ENCODE peak calls at places on chromosomes 5 and 9, in nine cellular contexts. Y is H1, C is transverse colon, B is A549, D is ovary, E is K562, R is HepG2, Q is stomach, M is GM12878. S is an unnamed sample.

GRCh38 chr5:175831507-175831906 is 39.9 kb upstream of the CPLX2 start:
- DNase-seq in Y (no peak), C (no peak), B (no peak), D (no peak), E (no peak), R (no peak), Q (no peak), M (no peak), S (no peak)

GRCh38 chr9:80285325-80285724 is 713.6 kb downstream of the TLE4 start:
- DNase-seq in Y (no peak), C (no peak), B (no peak), D (no peak), E (no peak), R (no peak), Q (no peak), M (no peak), S (no peak)

GRCh38 chr9:35813434-35814105 is 1.3 kb downstream of the HINT2 start:
- DNase-seq in Y (no peak), C (no peak), B (peak), D (no peak), E (peak), R (peak), Q (no peak), M (no peak), S (no peak)

GRCh38 chr5:90381213-90381929 is 28.2 kb downstream of the CETN3 start:
- DNase-seq in Y (no peak), C (peak), B (no peak), D (no peak), E (no peak), R (no peak), Q (no peak), M (no peak), S (no peak)

GRCh38 chr5:58582411-58583393 is at the start of gene RAB3C:
- DNase-seq in Y (peak), C (peak), B (peak), D (peak), E (no peak), R (peak), Q (peak), M (peak), S (peak)

GRCh38 chr5:159582756-159583523 is 252.7 kb upstream of the IL12B start:
- DNase-seq in Y (no peak), C (no peak), B (peak), D (no peak), E (no peak), R (no peak), Q (no peak), M (no peak), S (no peak)

GRCh38 chr5:61009907-61010306 is 64.9 kb downstream of the NDUFAF2 start:
- DNase-seq in Y (no peak), C (no peak), B (no peak), D (no peak), E (no peak), R (no peak), Q (no peak), M (no peak), S (no peak)

GRCh38 chr9:89843591-89843990 is 238.8 kb downstream of the GADD45G start:
- DNase-seq in Y (no peak), C (no peak), B (no peak), D (no peak), E (no peak), R (no peak), Q (no peak), M (no peak), S (no peak)

GRCh38 chr9:126321742-126322141 is 4.9 kb upstream of the MVB12B start:
- DNase-seq in Y (no peak), C (no peak), B (no peak), D (no peak), E (no peak), R (no peak), Q (no peak), M (no peak), S (no peak)

GRCh38 chr9:87683751-87684626 is 41.9 kb upstream of the CTSL start:
- DNase-seq in Y (no peak), C (no peak), B (no peak), D (no peak), E (no peak), R (no peak), Q (no peak), M (no peak), S (no peak)

GRCh38 chr5:124289641-124290201 is 456.7 kb downstream of the ZNF608 start:
- DNase-seq in Y (peak), C (peak), B (no peak), D (no peak), E (no peak), R (peak), Q (peak), M (no peak), S (no peak)

DNA sequence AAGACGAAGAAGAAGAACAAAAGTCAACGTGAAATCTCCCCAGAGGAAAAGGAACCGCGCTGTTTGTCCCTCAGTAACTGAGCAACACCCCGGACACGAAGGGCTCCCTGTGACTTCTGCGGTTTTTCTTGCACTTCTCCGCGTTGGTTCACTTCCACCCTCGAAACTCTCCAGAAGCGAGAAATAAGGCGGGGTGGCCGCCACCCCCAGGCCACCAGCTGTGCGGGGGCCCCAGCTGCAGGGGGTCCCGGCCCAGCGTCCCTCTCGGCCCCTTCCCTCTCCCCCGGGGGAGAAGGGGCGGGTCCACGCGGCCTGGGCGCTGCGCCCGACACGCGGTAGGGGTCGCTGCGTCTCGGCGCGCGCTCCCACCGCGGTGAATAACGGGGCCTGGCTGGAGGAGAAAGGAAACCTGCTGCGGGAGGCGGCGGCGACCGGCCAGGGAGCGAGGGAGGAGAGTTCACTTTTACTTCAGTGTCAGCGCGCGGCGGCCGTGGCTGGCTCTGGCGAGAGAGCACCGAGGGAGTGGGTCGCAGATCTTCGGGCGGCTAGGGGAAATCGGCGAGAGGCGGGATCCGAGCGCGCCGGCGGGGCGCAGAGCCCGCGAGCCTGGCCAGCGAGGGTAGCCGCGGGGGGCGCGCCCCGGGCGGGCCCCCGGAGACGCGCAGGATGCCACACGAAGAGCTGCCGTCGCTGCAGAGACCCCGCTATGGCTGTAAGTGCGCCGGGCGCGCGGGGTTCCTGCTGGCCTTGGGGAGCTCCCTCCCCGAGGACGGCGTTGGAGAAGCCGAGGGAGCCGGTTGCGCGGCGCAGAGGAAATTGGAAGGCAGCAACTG is at the start of gene IQGAP2:
- DNase-seq in Y (peak), C (peak), B (peak), D (peak), E (peak), R (peak), Q (peak), M (no peak), S (peak)
- TF ChIP-seq POLR2A in Y (no peak), C (peak), B (no peak), D (no peak), E (peak), R (peak), Q (no peak), M (peak), S (no peak)

GRCh38 chr5:157747173-157747758 is 3.8 kb downstream of the LSM11 start:
- DNase-seq in Y (no peak), C (no peak), B (no peak), D (no peak), E (no peak), R (no peak), Q (no peak), M (no peak), S (no peak)

GRCh38 chr5:157747766-157748700 is 4.5 kb downstream of the LSM11 start:
- DNase-seq in Y (no peak), C (no peak), B (no peak), D (no peak), E (no peak), R (no peak), Q (no peak), M (no peak), S (no peak)

GRCh38 chr5:157748740-157749461 is 5.4 kb downstream of the LSM11 start:
- DNase-seq in Y (no peak), C (no peak), B (peak), D (no peak), E (peak), R (no peak), Q (no peak), M (no peak), S (no peak)

GRCh38 chr5:157750320-157750719 is 6.8 kb downstream of the LSM11 start:
- DNase-seq in Y (no peak), C (no peak), B (no peak), D (no peak), E (no peak), R (no peak), Q (no peak), M (no peak), S (no peak)

GRCh38 chr5:157749462-157749799 is 5.9 kb downstream of the LSM11 start:
- DNase-seq in Y (no peak), C (no peak), B (no peak), D (no peak), E (no peak), R (no peak), Q (no peak), M (no peak), S (no peak)
- H3K27ac ChIP-seq in Y (no peak), C (no peak), B (no peak), D (no peak), E (no peak), R (no peak), Q (no peak), M (no peak), S (no peak)

GRCh38 chr5:130333089-130333488 is 428.8 kb downstream of the CHSY3 start:
- DNase-seq in Y (no peak), C (no peak), B (peak), D (no peak), E (no peak), R (no peak), Q (no peak), M (no peak), S (no peak)

GRCh38 chr5:130335116-130335515 is 430.9 kb downstream of the CHSY3 start:
- DNase-seq in Y (no peak), C (no peak), B (no peak), D (no peak), E (no peak), R (no peak), Q (no peak), M (no peak), S (no peak)

GRCh38 chr5:130337179-130337888 is 433.1 kb downstream of the CHSY3 start:
- DNase-seq in Y (no peak), C (no peak), B (peak), D (no peak), E (no peak), R (no peak), Q (no peak), M (no peak), S (no peak)
- TF ChIP-seq EP300 in Y (no peak), C (no peak), B (no peak), D (no peak), E (no peak), R (no peak), Q (no peak), M (no peak), S (no peak)

GRCh38 chr9:122051401-122052346 is 41.4 kb downstream of the TTLL11 start:
- DNase-seq in Y (no peak), C (no peak), B (no peak), D (no peak), E (peak), R (no peak), Q (no peak), M (peak), S (no peak)
- TF ChIP-seq POLR2A in Y (no peak), C (no peak), B (no peak), D (no peak), E (no peak), R (no peak), Q (no peak), M (no peak), S (no peak)

DNA sequence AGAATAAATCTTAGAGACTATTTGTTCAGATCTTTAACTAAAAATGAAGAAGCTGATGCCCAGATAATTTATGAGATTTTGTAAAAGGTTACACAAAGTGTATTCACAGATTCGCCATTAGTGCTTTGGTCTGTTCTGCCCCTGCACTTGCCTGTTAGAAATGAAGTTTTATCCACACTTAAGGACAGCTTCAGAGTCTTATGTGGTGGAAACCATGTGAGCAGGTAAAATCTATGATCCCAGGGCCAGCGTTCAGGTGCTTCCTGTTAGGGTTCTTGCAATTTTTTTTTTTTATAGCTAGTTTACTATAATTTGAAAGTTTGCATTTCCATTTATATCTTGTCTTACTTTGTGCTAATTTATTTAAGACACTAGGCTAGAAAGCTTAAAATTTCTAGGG is 561.6 kb downstream of the PRR16 start:
- DNase-seq in Y (no peak), C (no peak), B (no peak), D (no peak), E (no peak), R (no peak), Q (no peak), M (no peak), S (no peak)
- H3K27ac ChIP-seq in Y (no peak), C (no peak), B (no peak), D (no peak), E (no peak), R (no peak), Q (no peak), M (no peak), S (no peak)

DNA sequence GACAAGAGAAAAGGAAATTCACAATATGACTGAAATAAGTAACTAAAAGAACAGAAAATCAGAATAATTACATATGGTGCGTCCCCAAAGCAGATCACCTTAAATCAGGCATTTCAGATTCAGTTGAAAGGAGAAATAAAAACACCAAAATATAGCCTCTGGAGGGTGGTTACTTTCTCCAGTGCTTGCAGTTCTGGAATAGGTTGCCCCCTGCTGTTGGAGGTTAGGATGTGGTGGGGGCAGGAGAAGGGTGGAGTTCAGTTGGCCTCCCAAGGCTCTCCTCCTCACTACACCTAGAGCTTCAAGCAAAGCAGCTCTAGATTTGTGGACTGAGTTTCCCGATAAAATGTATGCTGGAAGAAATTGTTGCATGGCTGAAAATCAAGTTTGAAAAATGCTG is 338.2 kb upstream of the TLE4 start:
- DNase-seq in Y (no peak), C (no peak), B (peak), D (no peak), E (peak), R (peak), Q (no peak), M (no peak), S (no peak)
- TF ChIP-seq EP300 in Y (no peak), C (no peak), B (no peak), D (no peak), E (no peak), R (no peak), Q (no peak), M (no peak), S (no peak)

GRCh38 chr5:8457187-8458037 is 588.5 kb downstream of the MTRR start:
- DNase-seq in Y (no peak), C (peak), B (peak), D (peak), E (peak), R (peak), Q (peak), M (peak), S (peak)
- TF ChIP-seq POLR2A in Y (no peak), C (peak), B (no peak), D (peak), E (peak), R (peak), Q (no peak), M (peak), S (no peak)

S was measured in tibial nerve.